ENCODE peak calls at places on chromosomes 6 and 20, in five cellular contexts. One of them, this sample, is unnamed.

GRCh38 chr6:42332916-42333315 is 115.3 kb upstream of the MRPS10 start:
- DNase-seq in H9: no peak
- DNase-seq in H1: no peak
- DNase-seq in IMR-90: no peak
- DNase-seq in HCT116: no peak
- DNase-seq in this sample: no peak

GRCh38 chr6:157034433-157035230 is 257.5 kb downstream of the ARID1B start:
- DNase-seq in IMR-90: peak; percentile 72
- DNase-seq in HCT116: peak; percentile 36
- DNase-seq in H9: no peak
- DNase-seq in H1: no peak
- DNase-seq in this sample: peak; percentile 81

GRCh38 chr6:32244946-32245398 is 21.1 kb upstream of the NOTCH4 start:
- DNase-seq in IMR-90: peak; percentile 63
- DNase-seq in H9: peak; percentile 77
- DNase-seq in H1: peak; percentile 17
- DNase-seq in HCT116: peak; percentile 56
- DNase-seq in this sample: peak; percentile 82

GRCh38 chr6:112560651-112561050 is 213.5 kb downstream of the RFPL4B start:
- DNase-seq in H1: no peak
- DNase-seq in H9: no peak
- DNase-seq in HCT116: no peak
- DNase-seq in IMR-90: no peak
- DNase-seq in this sample: no peak

GRCh38 chr20:32567384-32568178 is 17.6 kb downstream of the NOL4L start:
- DNase-seq in HCT116: no peak
- DNase-seq in H1: no peak
- DNase-seq in IMR-90: no peak
- DNase-seq in H9: no peak
- DNase-seq in this sample: no peak

GRCh38 chr6:80728830-80729229 is 622.4 kb downstream of the BCKDHB start:
- DNase-seq in IMR-90: no peak
- DNase-seq in H1: no peak
- DNase-seq in HCT116: no peak
- DNase-seq in H9: no peak
- DNase-seq in this sample: peak; percentile 3

GRCh38 chr6:95529762-95530161 is 47.6 kb upstream of the MANEA start:
- DNase-seq in HCT116: no peak
- DNase-seq in H1: no peak
- DNase-seq in H9: no peak
- DNase-seq in IMR-90: no peak
- DNase-seq in this sample: no peak

GRCh38 chr6:36717871-36718540 is 20.4 kb downstream of the RAB44 start:
- DNase-seq in H1: no peak
- DNase-seq in H9: no peak
- DNase-seq in IMR-90: no peak
- DNase-seq in HCT116: no peak
- DNase-seq in this sample: no peak

GRCh38 chr6:62013719-62014118 is 272.3 kb downstream of the KHDRBS2 start:
- DNase-seq in HCT116: no peak
- DNase-seq in H9: no peak
- DNase-seq in H1: no peak
- DNase-seq in IMR-90: no peak
- DNase-seq in this sample: no peak

GRCh38 chr6:144657691-144658090 is 372.6 kb downstream of the UTRN start:
- DNase-seq in IMR-90: no peak
- DNase-seq in H1: no peak
- DNase-seq in HCT116: no peak
- DNase-seq in H9: peak; percentile 56
- DNase-seq in this sample: no peak

DNA sequence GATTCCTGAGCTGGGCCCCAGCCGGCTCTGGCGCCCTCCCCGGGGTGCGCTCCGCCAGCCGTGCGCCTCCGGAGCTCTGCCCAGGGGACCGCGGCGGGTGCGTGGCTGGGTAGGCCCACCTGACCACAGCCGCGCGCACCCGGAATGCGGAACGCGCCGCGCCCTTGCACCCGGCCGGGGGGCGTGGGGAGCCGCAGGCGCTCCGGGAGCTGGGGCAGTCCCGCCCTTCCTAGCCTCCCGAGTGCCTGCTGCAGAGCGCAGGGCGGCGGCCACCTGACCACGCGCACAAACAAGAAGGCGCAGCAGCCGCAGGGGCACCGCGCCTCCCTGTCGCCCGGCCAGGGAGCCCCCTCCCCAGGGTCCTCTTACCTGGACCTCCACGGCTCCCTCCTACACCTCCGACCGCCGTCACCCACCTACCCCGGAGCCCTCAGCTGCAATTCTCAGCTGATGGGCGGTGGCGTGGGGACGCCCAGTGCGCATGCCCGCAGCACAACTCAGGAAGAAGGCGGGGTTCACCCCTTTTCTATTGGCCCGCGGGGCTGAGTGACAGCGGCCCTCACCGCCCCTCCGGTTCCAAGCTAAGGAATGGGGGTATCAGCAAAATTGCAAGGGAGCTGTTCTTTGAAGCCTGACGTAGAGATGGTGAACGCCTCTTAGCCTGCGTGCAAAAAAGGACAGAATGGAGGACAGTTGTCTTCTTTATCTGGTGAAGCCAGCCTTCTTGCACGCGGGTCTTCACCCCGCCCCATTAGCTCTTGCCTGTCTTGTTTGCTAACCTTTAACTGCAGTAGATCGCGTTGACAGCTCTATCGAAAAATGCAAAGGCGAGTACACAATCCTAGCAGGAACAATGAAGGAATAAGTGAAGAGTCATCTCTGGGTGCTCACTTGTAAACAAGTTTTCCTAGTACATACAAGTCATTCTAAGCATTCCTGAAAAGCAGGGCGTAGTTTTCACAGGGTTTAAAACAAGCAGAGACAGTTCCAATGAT is at the start of gene STX7:
- DNase-seq in H1: peak; percentile 61
- DNase-seq in IMR-90: peak; percentile 81
- DNase-seq in H9: peak; percentile 92
- DNase-seq in HCT116: peak; percentile 75
- DNase-seq in this sample: peak; percentile 96
- H3K4me2 ChIP-seq in H1: peak within 1 kb of the TSS; percentile 77
- H3K4me2 ChIP-seq in IMR-90: peak within 1 kb of the TSS; percentile 99
- H3K4me2 ChIP-seq in H9: peak within 1 kb of the TSS; percentile 78
- H3K4me2 ChIP-seq in HCT116: peak within 1 kb of the TSS; percentile 86
- H3K4me2 ChIP-seq in this sample: peak within 1 kb of the TSS; percentile 96

GRCh38 chr20:49867453-49868215 is 47.7 kb downstream of the SPATA2 start:
- DNase-seq in H1: no peak
- DNase-seq in HCT116: no peak
- DNase-seq in H9: no peak
- DNase-seq in IMR-90: no peak
- DNase-seq in this sample: no peak
- H3K4me1 ChIP-seq in H1: no peaks in the 10 kb centered on the region
- H3K4me1 ChIP-seq in HCT116: no peaks in the 10 kb centered on the region
- H3K4me1 ChIP-seq in H9: no peaks in the 10 kb centered on the region
- H3K4me1 ChIP-seq in IMR-90: peaks cover 2% of the 10 kb centered on the region
- H3K4me1 ChIP-seq in this sample: peaks cover 26% of the 10 kb centered on the region

GRCh38 chr6:3913077-3913957 is 64.1 kb downstream of the FAM50B start:
- DNase-seq in HCT116: peak; percentile 69
- DNase-seq in H9: no peak
- DNase-seq in H1: no peak
- DNase-seq in IMR-90: peak; percentile 99
- DNase-seq in this sample: peak; percentile 97

GRCh38 chr6:3910264-3910663 is 61.1 kb downstream of the FAM50B start:
- DNase-seq in HCT116: no peak
- DNase-seq in H9: no peak
- DNase-seq in H1: no peak
- DNase-seq in IMR-90: no peak
- DNase-seq in this sample: no peak

GRCh38 chr6:3912366-3913076 is 63.3 kb downstream of the FAM50B start:
- DNase-seq in HCT116: no peak
- DNase-seq in H1: no peak
- DNase-seq in H9: no peak
- DNase-seq in IMR-90: peak; percentile 14
- DNase-seq in this sample: peak; percentile 35

GRCh38 chr6:3911130-3911529 is 62.0 kb downstream of the FAM50B start:
- DNase-seq in IMR-90: no peak
- DNase-seq in HCT116: no peak
- DNase-seq in H1: no peak
- DNase-seq in H9: peak; percentile 9
- DNase-seq in this sample: peak; percentile 34

DNA sequence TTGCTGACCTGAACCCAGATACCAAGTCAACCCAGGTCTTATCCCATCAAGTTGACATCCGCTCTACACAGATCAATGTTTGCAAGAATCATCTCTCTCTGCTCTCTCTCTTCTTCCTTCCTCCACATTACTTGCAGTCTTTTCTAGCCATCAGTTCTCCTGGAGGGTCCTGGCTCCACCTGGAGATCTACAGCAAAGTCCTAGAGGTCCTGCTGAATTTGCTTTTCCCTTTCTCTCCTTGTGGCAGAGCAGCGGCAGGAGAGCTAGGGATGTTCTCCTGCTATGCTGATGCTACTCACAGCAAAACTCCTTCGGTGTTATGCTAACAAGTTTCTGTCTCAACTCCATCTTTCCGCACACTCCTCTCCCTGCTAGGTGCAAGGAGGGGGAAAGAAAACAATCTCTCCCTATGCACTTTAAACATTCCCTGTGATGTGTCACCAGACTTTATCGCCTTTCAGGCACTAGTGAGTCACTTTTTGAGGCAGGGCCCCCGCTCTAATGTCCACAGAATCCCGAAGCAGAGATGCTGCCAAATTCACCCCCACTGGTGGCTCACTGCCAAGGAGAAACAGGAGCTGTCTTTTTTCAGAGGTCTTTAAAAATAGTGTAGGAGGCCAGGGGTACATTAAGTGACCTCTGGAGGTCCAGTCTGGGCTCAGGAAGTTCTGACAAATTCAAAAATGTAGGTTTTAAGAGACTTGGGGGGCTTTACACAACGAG is 62.6 kb downstream of the FAM50B start:
- DNase-seq in IMR-90: peak; percentile 92
- DNase-seq in HCT116: peak; percentile 48
- DNase-seq in H1: no peak
- DNase-seq in H9: peak; percentile 9
- DNase-seq in this sample: peak; percentile 86
- H3K9ac ChIP-seq in IMR-90: peak overlapping the region; percentile 25
- H3K9ac ChIP-seq in HCT116: no peak overlapping the region
- H3K9ac ChIP-seq in H1: no peak overlapping the region
- H3K9ac ChIP-seq in H9: no peak overlapping the region
- H3K9ac ChIP-seq in this sample: peak overlapping the region; percentile 19

DNA sequence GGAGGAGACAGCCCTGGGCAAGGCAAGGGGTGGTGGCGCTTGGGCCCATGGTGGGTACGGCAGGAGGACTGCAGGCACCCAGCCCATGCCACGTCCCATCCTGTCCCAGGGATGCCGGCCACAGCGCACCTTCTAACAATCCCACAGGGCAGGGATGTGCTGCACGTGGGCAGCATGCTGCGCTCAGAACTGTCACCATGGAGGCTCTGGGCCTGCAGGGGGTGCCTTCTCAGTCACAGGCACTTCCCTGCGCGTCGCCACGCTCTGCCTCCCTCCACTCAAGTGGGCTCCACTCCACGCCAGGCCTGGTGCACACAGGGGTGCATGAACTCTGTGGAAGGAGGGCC is 2.4 kb downstream of the CABLES2 start:
- DNase-seq in H9: no peak
- DNase-seq in HCT116: no peak
- DNase-seq in H1: no peak
- DNase-seq in IMR-90: no peak
- DNase-seq in this sample: no peak
- H3K4me2 ChIP-seq in H9: no peak overlapping the region
- H3K4me2 ChIP-seq in HCT116: no peak overlapping the region
- H3K4me2 ChIP-seq in H1: no peak overlapping the region
- H3K4me2 ChIP-seq in IMR-90: no peak overlapping the region
- H3K4me2 ChIP-seq in this sample: no peak overlapping the region

DNA sequence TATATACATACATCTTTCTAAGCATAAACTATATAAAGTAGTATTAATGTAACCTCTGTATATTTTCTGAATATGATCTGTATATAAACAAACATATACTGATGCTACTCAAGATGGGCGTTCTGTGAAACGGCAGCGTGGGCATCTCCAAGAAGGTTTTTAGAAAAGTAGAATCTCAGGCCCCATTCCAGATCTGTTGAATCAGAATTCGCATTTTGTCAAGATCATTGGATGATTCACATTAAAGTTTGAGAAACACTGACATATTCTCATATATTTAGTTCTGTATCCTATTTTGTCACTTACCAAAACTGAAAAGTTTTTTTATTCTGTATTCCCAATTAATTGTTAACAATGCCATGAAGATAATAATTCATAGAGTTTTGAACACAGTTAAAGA is 5.5 kb downstream of the C6orf141 start:
- DNase-seq in HCT116: no peak
- DNase-seq in H1: no peak
- DNase-seq in H9: no peak
- DNase-seq in IMR-90: no peak
- DNase-seq in this sample: no peak
- H3K4me1 ChIP-seq in HCT116: peaks cover 52% of the 10 kb centered on the region
- H3K4me1 ChIP-seq in H1: peaks cover 2% of the 10 kb centered on the region
- H3K4me1 ChIP-seq in H9: peaks cover 6% of the 10 kb centered on the region
- H3K4me1 ChIP-seq in IMR-90: no peaks in the 10 kb centered on the region
- H3K4me1 ChIP-seq in this sample: peaks cover 25% of the 10 kb centered on the region

GRCh38 chr6:147156799-147157382 is 47.3 kb upstream of the STXBP5 start:
- DNase-seq in H9: no peak
- DNase-seq in H1: no peak
- DNase-seq in HCT116: no peak
- DNase-seq in IMR-90: peak; percentile 52
- DNase-seq in this sample: peak; percentile 51

GRCh38 chr6:147159536-147160374 is 44.5 kb upstream of the STXBP5 start:
- DNase-seq in IMR-90: no peak
- DNase-seq in HCT116: no peak
- DNase-seq in H1: no peak
- DNase-seq in H9: no peak
- DNase-seq in this sample: no peak

GRCh38 chr6:147156218-147156617 is 48.0 kb upstream of the STXBP5 start:
- DNase-seq in H1: no peak
- DNase-seq in H9: no peak
- DNase-seq in HCT116: no peak
- DNase-seq in IMR-90: no peak
- DNase-seq in this sample: no peak

GRCh38 chr6:147158881-147159280 is 45.3 kb upstream of the STXBP5 start:
- DNase-seq in IMR-90: no peak
- DNase-seq in HCT116: no peak
- DNase-seq in H1: no peak
- DNase-seq in H9: no peak
- DNase-seq in this sample: no peak

GRCh38 chr6:147157930-147158329 is 46.3 kb upstream of the STXBP5 start:
- DNase-seq in H1: no peak
- DNase-seq in HCT116: no peak
- DNase-seq in IMR-90: no peak
- DNase-seq in H9: no peak
- DNase-seq in this sample: no peak
- H3K9ac ChIP-seq in H1: no peak overlapping the region
- H3K9ac ChIP-seq in HCT116: no peak overlapping the region
- H3K9ac ChIP-seq in IMR-90: no peak overlapping the region
- H3K9ac ChIP-seq in H9: no peak overlapping the region
- H3K9ac ChIP-seq in this sample: no peak overlapping the region

GRCh38 chr20:63679799-63680305 is 16.6 kb upstream of the TNFRSF6B start:
- DNase-seq in HCT116: no peak
- DNase-seq in IMR-90: no peak
- DNase-seq in H9: no peak
- DNase-seq in H1: no peak
- DNase-seq in this sample: no peak
- H3K4me2 ChIP-seq in HCT116: no peak overlapping the region
- H3K4me2 ChIP-seq in IMR-90: no peak overlapping the region
- H3K4me2 ChIP-seq in H9: no peak overlapping the region
- H3K4me2 ChIP-seq in H1: no peak overlapping the region
- H3K4me2 ChIP-seq in this sample: no peak overlapping the region

GRCh38 chr20:62515826-62516225 is 40.0 kb upstream of the GATA5 start:
- DNase-seq in H9: no peak
- DNase-seq in H1: no peak
- DNase-seq in HCT116: no peak
- DNase-seq in IMR-90: no peak
- DNase-seq in this sample: no peak
- H3K4me1 ChIP-seq in H9: no peaks in the 10 kb centered on the region
- H3K4me1 ChIP-seq in H1: no peaks in the 10 kb centered on the region
- H3K4me1 ChIP-seq in HCT116: no peaks in the 10 kb centered on the region
- H3K4me1 ChIP-seq in IMR-90: no peaks in the 10 kb centered on the region
- H3K4me1 ChIP-seq in this sample: no peaks in the 10 kb centered on the region